ENCODE peak calls at places on chromosomes 2 and 18, in ten cellular contexts. B, P, Y, T, L, A, Z, W, J and Q are unnamed samples.

GRCh38 chr2:59196511-59196910 is 955.4 kb upstream of the FANCL start:
- DNase-seq in B (no peak), P (no peak), Y (no peak), T (peak), L (no peak), A (no peak), Z (peak), W (no peak), J (no peak), Q (no peak)

GRCh38 chr2:207543272-207543671 is 13.5 kb downstream of the CREB1 start:
- DNase-seq in B (no peak), P (no peak), Y (no peak), T (no peak), L (no peak), A (no peak), Z (no peak), W (no peak), J (no peak), Q (no peak)

GRCh38 chr2:35931626-35932025 is 424.0 kb upstream of the CRIM1 start:
- DNase-seq in B (no peak), P (no peak), Y (no peak), T (no peak), L (no peak), A (no peak), Z (no peak), W (no peak), J (no peak), Q (no peak)

GRCh38 chr18:79962835-79963657 is 1.4 kb upstream of the HSBP1L1 start:
- DNase-seq in B (no peak), P (no peak), Y (no peak), T (no peak), L (no peak), A (no peak), Z (no peak), W (no peak), J (no peak), Q (no peak)

GRCh38 chr2:220946552-220946951 is 625.6 kb downstream of the EPHA4 start:
- DNase-seq in B (no peak), P (no peak), Y (no peak), T (no peak), L (no peak), A (no peak), Z (no peak), W (no peak), J (no peak), Q (no peak)

GRCh38 chr2:147173186-147173575 is 671.6 kb upstream of the ACVR2A start:
- DNase-seq in B (no peak), P (no peak), Y (no peak), T (peak), L (no peak), A (no peak), Z (peak), W (peak), J (no peak), Q (no peak)

GRCh38 chr18:12803069-12803936 is 80.7 kb downstream of the PTPN2 start:
- DNase-seq in B (no peak), P (no peak), Y (no peak), T (no peak), L (no peak), A (no peak), Z (no peak), W (no peak), J (no peak), Q (no peak)

GRCh38 chr18:8930990-8931648 is 171.4 kb upstream of the NDUFV2 start:
- DNase-seq in B (no peak), P (no peak), Y (no peak), T (no peak), L (no peak), A (no peak), Z (no peak), W (no peak), J (no peak), Q (no peak)

GRCh38 chr2:28663359-28663758 is 88.3 kb upstream of the PPP1CB start:
- DNase-seq in B (no peak), P (no peak), Y (peak), T (peak), L (no peak), A (no peak), Z (no peak), W (peak), J (no peak), Q (no peak)

GRCh38 chr2:63673865-63674533 is 85.2 kb downstream of the MDH1 start:
- DNase-seq in B (no peak), P (no peak), Y (no peak), T (no peak), L (no peak), A (no peak), Z (no peak), W (no peak), J (no peak), Q (no peak)

GRCh38 chr2:55109219-55109891 is 59.1 kb upstream of the RTN4 start:
- DNase-seq in B (no peak), P (no peak), Y (peak), T (peak), L (no peak), A (no peak), Z (no peak), W (peak), J (no peak), Q (no peak)

GRCh38 chr2:157334797-157335196 is 9.2 kb upstream of the ERMN start:
- DNase-seq in B (no peak), P (no peak), Y (no peak), T (no peak), L (no peak), A (no peak), Z (no peak), W (no peak), J (no peak), Q (no peak)

GRCh38 chr2:95277246-95277906 is 3.1 kb downstream of the PROM2 start:
- DNase-seq in B (peak), P (no peak), Y (no peak), T (no peak), L (no peak), A (no peak), Z (no peak), W (no peak), J (no peak), Q (peak)
- TF ChIP-seq CTCF in B (no peak), P (no peak), Y (no peak), T (no peak), L (no peak), A (no peak), Z (peak), W (no peak), J (no peak), Q (no peak)

DNA sequence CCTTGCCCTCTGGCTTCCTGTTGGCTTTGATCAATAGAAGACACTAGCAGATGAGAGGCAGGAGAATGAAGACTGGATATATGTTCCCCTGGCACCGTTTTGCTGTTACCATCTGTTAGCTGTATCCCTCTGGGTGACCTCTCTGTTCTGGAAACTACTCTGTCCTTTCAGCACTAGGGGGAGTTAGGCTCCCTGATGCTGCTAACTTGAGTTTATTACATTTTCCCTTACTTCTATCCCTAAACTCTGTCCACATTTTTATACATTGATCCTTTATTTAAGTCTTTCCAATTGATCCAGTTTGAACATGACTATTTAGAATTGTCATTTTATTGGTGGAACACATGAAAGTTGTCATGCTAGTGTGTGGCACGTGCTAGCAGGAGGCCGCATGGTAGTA is 1014.3 kb upstream of the CDH2 start:
- DNase-seq in B (no peak), P (no peak), Y (peak), T (peak), L (no peak), A (no peak), Z (no peak), W (peak), J (no peak), Q (no peak)
- TF ChIP-seq CTCF in B (no peak), P (peak), Y (peak), T (peak), L (peak), A (no peak), Z (peak), W (no peak), J (peak), Q (peak)

GRCh38 chr2:115654362-115654761 is 1211.9 kb downstream of the DPP10 start:
- DNase-seq in B (no peak), P (no peak), Y (no peak), T (no peak), L (no peak), A (no peak), Z (no peak), W (no peak), J (no peak), Q (no peak)

GRCh38 chr2:115650827-115651226 is 1208.4 kb downstream of the DPP10 start:
- DNase-seq in B (no peak), P (peak), Y (no peak), T (no peak), L (no peak), A (no peak), Z (no peak), W (no peak), J (no peak), Q (no peak)
- TF ChIP-seq CTCF in B (no peak), P (no peak), Y (no peak), T (no peak), L (no peak), A (no peak), Z (no peak), W (no peak), J (no peak), Q (no peak)

DNA sequence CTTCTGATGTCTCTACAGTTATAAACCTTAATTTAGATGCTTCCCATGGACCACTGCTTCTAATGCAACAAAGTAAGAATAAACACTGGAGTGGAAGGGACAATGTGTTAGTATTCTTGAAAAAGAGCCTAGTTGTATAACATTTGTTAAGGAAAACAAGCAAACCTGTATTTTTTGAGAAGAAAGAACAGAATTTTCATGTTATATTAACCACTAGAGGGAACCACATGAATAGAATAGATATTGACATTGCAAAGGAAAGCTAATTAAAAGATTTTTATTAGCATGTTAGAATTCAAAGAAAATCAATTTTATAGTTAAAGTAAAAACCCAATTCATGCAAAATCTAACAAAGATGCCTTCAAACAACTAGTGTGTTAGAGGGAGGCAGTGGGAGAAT is 151.2 kb upstream of the BARD1 start:
- DNase-seq in B (no peak), P (no peak), Y (no peak), T (peak), L (no peak), A (no peak), Z (no peak), W (no peak), J (peak), Q (no peak)
- TF ChIP-seq CTCF in B (no peak), P (peak), Y (no peak), T (no peak), L (no peak), A (no peak), Z (peak), W (peak), J (peak), Q (no peak)

GRCh38 chr18:36828630-36829361 is at the start of the genes KIAA1328 and TPGS2:
- DNase-seq in B (peak), P (peak), Y (peak), T (peak), L (no peak), A (peak), Z (no peak), W (peak), J (peak), Q (peak)
- TF ChIP-seq CTCF in B (no peak), P (peak), Y (peak), T (peak), L (peak), A (peak), Z (peak), W (peak), J (peak), Q (peak)

GRCh38 chr2:19851116-19851515 is 50.7 kb downstream of the TTC32 start:
- DNase-seq in B (peak), P (no peak), Y (no peak), T (no peak), L (no peak), A (no peak), Z (no peak), W (peak), J (no peak), Q (no peak)
- TF ChIP-seq CTCF in B (no peak), P (peak), Y (no peak), T (peak), L (peak), A (no peak), Z (peak), W (peak), J (no peak), Q (no peak)